ENCODE peak calls at places on chromosomes 5 and 9, in ten cellular contexts. H, L, J, R, X, U, B, A, C and S are unnamed samples.

GRCh38 chr5:36985387-36985786 is 108.8 kb downstream of the NIPBL start:
- DNase-seq in H (no peak), L (no peak), J (no peak), R (no peak), X (no peak), U (no peak), B (no peak), A (no peak), C (no peak), S (no peak)

GRCh38 chr9:77616191-77616590 is 31.9 kb downstream of the GNA14 start:
- DNase-seq in H (no peak), L (no peak), J (no peak), R (no peak), X (no peak), U (no peak), B (peak; percentile 5), A (no peak), C (no peak), S (no peak)

GRCh38 chr5:73892806-73893205 is 266.8 kb downstream of the ARHGEF28 start:
- DNase-seq in H (peak; percentile 86), L (no peak), J (no peak), R (no peak), X (no peak), U (no peak), B (peak; percentile 96), A (no peak), C (no peak), S (no peak)

GRCh38 chr5:41788800-41789395 is 81.3 kb downstream of the OXCT1 start:
- DNase-seq in H (peak; percentile 86), L (no peak), J (no peak), R (no peak), X (no peak), U (no peak), B (peak; percentile 86), A (no peak), C (no peak), S (no peak)

GRCh38 chr5:169628891-169629290 is 8.2 kb upstream of the DOCK2 start:
- DNase-seq in H (peak; percentile 44), L (no peak), J (no peak), R (no peak), X (no peak), U (no peak), B (peak; percentile 66), A (no peak), C (no peak), S (no peak)

GRCh38 chr9:19156805-19157204 is 29.5 kb upstream of the PLIN2 start:
- DNase-seq in H (no peak), L (no peak), J (no peak), R (no peak), X (no peak), U (no peak), B (no peak), A (no peak), C (no peak), S (no peak)

GRCh38 chr5:136064510-136064909 is 35.7 kb downstream of the TGFBI start:
- DNase-seq in H (no peak), L (no peak), J (no peak), R (peak; percentile 70), X (no peak), U (no peak), B (no peak), A (no peak), C (no peak), S (peak; percentile 25)

GRCh38 chr5:63928451-63928850 is 33.8 kb downstream of the HTR1A start:
- DNase-seq in H (no peak), L (no peak), J (no peak), R (no peak), X (no peak), U (no peak), B (no peak), A (no peak), C (no peak), S (no peak)

GRCh38 chr9:79408200-79408599 is 163.6 kb upstream of the TLE4 start:
- DNase-seq in H (no peak), L (no peak), J (no peak), R (no peak), X (no peak), U (no peak), B (no peak), A (no peak), C (no peak), S (no peak)

GRCh38 chr5:166979576-166979975 is 1311.9 kb upstream of the WWC1 start:
- DNase-seq in H (no peak), L (no peak), J (no peak), R (no peak), X (no peak), U (no peak), B (peak; percentile 16), A (no peak), C (no peak), S (no peak)

GRCh38 chr9:92669527-92669889 is 423 bp downstream of the IPPK start:
- DNase-seq in H (no peak), L (peak; percentile 13), J (no peak), R (peak; percentile 88), X (peak; percentile 56), U (no peak), B (no peak), A (no peak), C (no peak), S (no peak)

GRCh38 chr9:32430720-32431119 is 46.3 kb downstream of the ACO1 start:
- DNase-seq in H (peak; percentile 12), L (no peak), J (no peak), R (no peak), X (no peak), U (no peak), B (peak; percentile 57), A (no peak), C (no peak), S (no peak)

DNA sequence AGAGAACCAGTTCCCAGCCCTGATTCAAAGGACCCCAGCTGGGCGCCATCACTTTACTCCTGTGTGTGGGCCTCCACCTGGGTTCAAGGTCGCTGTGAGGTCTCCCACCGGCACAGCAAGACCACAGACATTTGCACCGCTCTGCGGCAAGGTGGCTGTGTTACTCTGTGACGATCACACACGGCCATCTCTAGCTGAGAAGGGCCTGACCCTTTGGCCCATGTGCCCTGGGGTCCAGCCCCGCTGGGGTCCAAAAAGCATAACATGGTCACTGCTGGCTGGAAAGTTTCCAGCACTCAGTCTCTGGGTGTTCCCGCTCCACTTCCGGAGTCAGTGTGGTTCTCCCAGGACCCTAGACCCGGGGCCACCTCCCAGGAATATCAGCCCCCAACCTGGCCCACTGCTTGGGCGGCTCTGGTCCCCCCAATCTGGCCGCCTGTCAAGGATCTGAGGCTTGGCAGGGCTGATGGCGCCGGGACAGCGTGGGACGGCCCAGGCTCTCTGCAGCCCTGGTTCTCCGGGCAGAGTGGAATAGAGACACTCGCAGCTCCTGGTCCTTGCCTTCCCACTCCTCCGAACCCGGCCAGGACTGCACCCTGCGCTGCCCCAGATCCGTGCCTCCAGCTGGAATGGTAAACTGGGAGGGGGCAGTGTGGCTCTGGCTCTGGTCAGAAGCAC is 3.9 kb upstream of the LMX1B start:
- DNase-seq in H (no peak), L (no peak), J (no peak), R (no peak), X (no peak), U (no peak), B (no peak), A (no peak), C (no peak), S (no peak)
- H3K4me3 ChIP-seq in H (no peak overlapping the region), L (no peak overlapping the region), J (no peak overlapping the region), R (no peak overlapping the region), X (no peak overlapping the region), U (no peak overlapping the region), B (no peak overlapping the region), A (no peak overlapping the region), C (no peak overlapping the region), S (no peak overlapping the region)

GRCh38 chr9:104091028-104091590 is 3.0 kb upstream of the SMC2 start:
- DNase-seq in H (no peak), L (no peak), J (no peak), R (no peak), X (no peak), U (no peak), B (peak; percentile 25), A (no peak), C (no peak), S (no peak)
- H3K4me3 ChIP-seq in H (no peak overlapping the region), L (no peak overlapping the region), J (no peak overlapping the region), R (no peak overlapping the region), X (no peak overlapping the region), U (no peak overlapping the region), B (no peak overlapping the region), A (no peak overlapping the region), C (no peak overlapping the region), S (no peak overlapping the region)

DNA sequence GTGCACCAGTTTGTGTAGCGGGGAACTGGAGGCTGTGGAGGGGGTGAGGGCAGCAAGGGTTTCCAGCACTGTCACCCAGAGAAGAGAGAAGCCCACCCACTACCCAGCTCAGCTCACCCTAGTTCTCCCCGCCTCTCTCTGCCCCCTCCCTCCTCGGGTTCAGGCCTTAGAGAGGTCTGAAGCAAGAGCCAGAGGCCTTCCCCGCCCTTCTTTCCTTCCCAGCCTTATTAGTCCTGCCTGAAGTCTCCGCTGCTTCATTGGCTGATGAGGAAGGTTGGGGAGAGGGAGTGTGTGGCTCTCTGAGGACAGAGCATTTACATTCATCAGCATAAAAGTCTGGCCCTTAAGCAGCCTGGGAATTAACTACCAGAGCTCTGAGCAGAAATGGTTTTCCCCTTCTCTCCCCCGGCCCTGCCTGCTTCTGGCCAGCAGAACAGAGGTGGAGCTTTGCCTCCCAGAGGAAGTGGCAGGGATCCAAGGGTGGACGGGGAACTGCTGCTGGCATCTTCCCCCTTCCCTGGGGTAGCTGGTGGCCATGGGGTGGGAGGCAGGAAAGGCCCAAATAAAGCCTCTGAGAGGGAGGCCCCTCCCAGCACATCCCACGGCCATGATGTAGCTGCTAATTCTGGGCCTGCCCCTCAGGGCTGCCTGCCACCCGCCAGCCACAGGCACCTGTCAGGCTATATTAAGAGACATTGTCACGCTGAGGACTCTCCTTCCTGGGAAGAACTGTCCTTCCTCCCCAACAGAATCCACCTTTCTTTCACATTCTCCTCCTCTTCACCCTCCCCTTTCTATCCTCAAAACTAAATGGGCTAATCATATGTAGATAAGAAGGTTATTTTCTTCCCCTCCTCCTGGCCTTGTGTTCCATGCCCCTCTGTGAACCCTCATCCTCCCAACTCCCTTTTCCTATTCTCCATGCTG is 4.2 kb downstream of the DNAJB5 start:
- DNase-seq in H (no peak), L (no peak), J (no peak), R (peak; percentile 91), X (no peak), U (no peak), B (peak; percentile 70), A (no peak), C (no peak), S (peak; percentile 70)
- H3K4me3 ChIP-seq in H (no peak overlapping the region), L (no peak overlapping the region), J (no peak overlapping the region), R (no peak overlapping the region), X (no peak overlapping the region), U (no peak overlapping the region), B (no peak overlapping the region), A (no peak overlapping the region), C (no peak overlapping the region), S (no peak overlapping the region)

DNA sequence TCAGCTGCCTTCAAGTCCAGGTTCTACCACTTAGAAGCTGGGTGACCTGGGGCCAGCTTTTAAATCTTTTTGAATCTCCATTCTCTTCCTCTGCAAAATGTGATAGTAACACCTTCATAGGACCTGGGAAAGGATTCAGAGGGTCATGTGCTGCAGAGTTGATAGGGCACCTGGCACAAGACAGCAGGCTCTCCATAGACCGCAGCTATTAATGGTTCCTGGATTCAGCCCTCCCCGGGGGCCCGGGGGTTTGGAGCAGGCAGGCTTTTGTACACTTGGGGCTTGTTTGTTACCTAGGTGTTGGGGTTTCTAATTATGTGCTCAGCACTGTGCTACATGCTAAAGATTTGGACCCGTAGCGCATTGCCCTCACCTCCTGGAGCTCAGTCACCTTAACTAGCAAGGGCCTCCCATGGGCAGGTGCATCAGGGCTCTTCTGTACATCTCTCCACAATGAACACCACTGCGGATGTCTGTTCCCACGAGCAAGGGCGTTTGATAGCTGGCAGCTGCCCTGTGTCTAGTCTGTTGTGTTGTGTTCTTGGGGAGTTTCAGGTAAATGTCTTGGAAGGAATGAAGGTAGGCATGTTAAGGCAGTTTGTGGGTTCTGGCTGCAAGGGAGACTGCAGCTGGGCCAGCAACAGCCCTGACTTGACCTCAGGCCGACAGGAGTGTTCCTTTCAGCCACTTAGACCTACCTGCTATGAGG is 12.1 kb downstream of the PRRC2B start:
- DNase-seq in H (no peak), L (no peak), J (no peak), R (no peak), X (peak; percentile 51), U (no peak), B (no peak), A (no peak), C (no peak), S (no peak)
- H3K4me3 ChIP-seq in H (no peak overlapping the region), L (peak overlapping the region; percentile 47), J (no peak overlapping the region), R (no peak overlapping the region), X (peak overlapping the region; percentile 27), U (peak overlapping the region; percentile 19), B (no peak overlapping the region), A (no peak overlapping the region), C (no peak overlapping the region), S (peak overlapping the region; percentile 3)